ENCODE peak calls at places on chromosome 18, in four cellular contexts. G, N, X and Y are unnamed samples.

GRCh38 chr18:70536370-70537062 is 247.7 kb downstream of the SOCS6 start:
- DNase-seq in N (no peak), G (no peak), X (no peak), Y (no peak)

GRCh38 chr18:49691177-49691608 is 122.1 kb downstream of the ACAA2 start:
- DNase-seq in N (no peak), G (no peak), X (no peak), Y (no peak)

GRCh38 chr18:80223581-80224148 is 23.6 kb downstream of the PARD6G start:
- DNase-seq in X (no peak), G (no peak), N (no peak), Y (no peak)

GRCh38 chr18:59437851-59438250 is 78.8 kb upstream of the LMAN1 start:
- DNase-seq in N (no peak), G (no peak), X (no peak), Y (no peak)

GRCh38 chr18:28136071-28136470 is 40.9 kb downstream of the CDH2 start:
- DNase-seq in N (no peak), X (no peak), G (no peak), Y (no peak)

GRCh38 chr18:65093341-65093740 is 657.5 kb upstream of the CDH7 start:
- DNase-seq in N (no peak), X (no peak), G (no peak), Y (no peak)

GRCh38 chr18:13500227-13500865 is 226.0 kb downstream of the FAM210A start:
- DNase-seq in X (peak; percentile 8), N (no peak), G (no peak), Y (peak; percentile 45)

GRCh38 chr18:57915848-57916596 is 112.9 kb upstream of the ATP8B1 start:
- DNase-seq in G (no peak), X (peak; percentile 17), N (no peak), Y (no peak)

GRCh38 chr18:8615397-8616025 is 6.3 kb downstream of the RAB12 start:
- DNase-seq in G (peak; percentile 51), N (no peak), X (peak; percentile 35), Y (no peak)

GRCh38 chr18:54835944-54836343 is 7.7 kb downstream of the RAB27B start:
- DNase-seq in X (no peak), N (no peak), G (no peak), Y (no peak)

GRCh38 chr18:60910534-60910933 is 422.7 kb upstream of the CDH20 start:
- DNase-seq in N (no peak), X (no peak), G (no peak), Y (no peak)

GRCh38 chr18:75341267-75341666 is 86.2 kb downstream of the SMIM21 start:
- DNase-seq in X (no peak), G (no peak), N (no peak), Y (no peak)

GRCh38 chr18:51522338-51522737 is 324.9 kb upstream of the MEX3C start:
- DNase-seq in N (no peak), G (no peak), X (no peak), Y (peak; percentile 46)

GRCh38 chr18:7177131-7177744 is 53.7 kb upstream of the LRRC30 start:
- DNase-seq in G (peak; percentile 73), N (no peak), X (peak; percentile 45), Y (peak; percentile 57)

GRCh38 chr18:10245517-10246175 is 208.8 kb upstream of the APCDD1 start:
- DNase-seq in N (no peak), G (no peak), X (no peak), Y (no peak)

DNA sequence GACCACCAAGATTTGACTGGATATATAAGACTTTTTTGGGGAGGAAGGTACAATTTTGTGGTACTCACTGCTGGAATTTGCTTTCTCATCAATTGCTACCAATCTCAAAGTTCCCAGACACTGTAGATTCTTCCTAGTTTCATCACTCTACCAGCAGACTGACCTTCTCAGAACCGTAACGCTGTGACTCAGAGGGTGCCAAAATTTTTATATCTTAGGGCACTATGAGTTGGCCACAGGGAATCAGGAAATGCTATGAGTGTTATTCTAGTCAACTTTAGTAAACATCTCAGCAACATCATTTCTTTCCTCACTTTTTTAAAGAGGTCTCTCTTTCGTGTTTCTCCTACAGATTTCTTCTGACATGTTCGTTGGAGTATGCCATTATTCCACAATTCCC is 499.0 kb downstream of the TMX3 start:
- DNase-seq in N (no peak), G (no peak), X (no peak), Y (no peak)
- TF ChIP-seq CBFB in N (no peak), G (no peak), X (no peak), Y (no peak)

DNA sequence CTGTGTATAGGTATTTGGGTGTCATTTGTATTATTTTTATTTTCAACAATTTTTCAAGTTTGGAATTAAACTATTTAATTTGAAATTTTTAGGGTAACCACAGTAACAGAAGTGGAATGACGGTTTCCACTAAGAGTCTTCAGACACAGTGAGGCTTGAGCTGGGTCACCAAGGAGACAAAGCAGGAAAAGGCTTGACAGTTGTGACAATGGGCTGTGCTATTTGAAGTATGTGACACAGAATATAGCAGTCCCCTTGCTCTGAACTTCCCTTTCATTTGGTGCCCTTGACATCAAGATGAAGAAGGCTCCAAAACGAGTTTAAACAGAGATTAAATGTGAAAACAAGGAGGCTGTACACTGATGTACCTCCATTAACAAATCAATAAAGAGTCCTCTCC is 265.4 kb upstream of the DLGAP1 start:
- DNase-seq in G (no peak), X (no peak), N (no peak), Y (no peak)
- TF ChIP-seq CBFB in G (no peak), X (no peak), N (no peak), Y (no peak)

GRCh38 chr18:12421732-12422131 is 14.0 kb downstream of the PRELID3A start:
- DNase-seq in G (no peak), X (no peak), N (no peak), Y (no peak)

GRCh38 chr18:12423393-12423792 is 15.7 kb downstream of the PRELID3A start:
- DNase-seq in N (no peak), G (no peak), X (no peak), Y (no peak)

GRCh38 chr18:12422936-12423335 is 15.2 kb downstream of the PRELID3A start:
- DNase-seq in X (peak; percentile 35), N (no peak), G (no peak), Y (peak; percentile 36)

GRCh38 chr18:12423820-12424219 is 16.1 kb downstream of the PRELID3A start:
- DNase-seq in G (no peak), N (no peak), X (no peak), Y (no peak)

GRCh38 chr18:12424252-12424651 is 16.5 kb downstream of the PRELID3A start:
- DNase-seq in N (no peak), G (no peak), X (no peak), Y (no peak)
- TF ChIP-seq CBFB in N (no peak), G (no peak), X (no peak), Y (no peak)

DNA sequence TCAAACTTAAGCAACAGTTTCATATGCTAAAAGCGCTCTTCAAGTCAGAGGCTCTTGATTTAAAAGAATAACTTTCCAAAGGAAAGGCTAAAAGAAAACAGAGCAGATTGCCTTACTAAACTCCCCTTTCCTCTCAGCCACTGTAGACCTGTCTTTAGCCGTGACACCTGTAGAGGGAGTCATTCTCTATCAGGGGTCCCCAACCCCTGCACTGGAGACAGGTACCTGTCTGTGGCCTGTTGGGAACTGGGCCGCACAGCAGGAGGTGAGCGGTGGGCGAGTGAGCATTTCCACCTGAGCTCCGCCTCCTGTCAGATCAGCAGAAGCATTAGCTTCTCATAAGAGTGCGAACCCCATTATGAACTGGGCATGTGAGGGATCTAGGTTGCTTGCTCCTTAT is 9.6 kb downstream of the SLC14A1 start:
- DNase-seq in X (no peak), G (no peak), N (no peak), Y (peak; percentile 64)
- TF ChIP-seq CBFB in X (no peak), G (no peak), N (no peak), Y (no peak)